ENCODE peak calls at places on chromosomes 16 and 17, in four cellular contexts. One of them, this sample, is unnamed. For H3K4me1, the result is how much of the 10 kb centered on the place peaks cover.

GRCh38 chr17:80999224-81000088 is 7.8 kb downstream of the CHMP6 start:
- DNase-seq in pancreas: no peak
- DNase-seq in OCI-LY7: no peak
- DNase-seq in left lung: no peak
- DNase-seq in this sample: no peak

GRCh38 chr16:80656161-80656560 is 115.4 kb downstream of the DYNLRB2 start:
- DNase-seq in OCI-LY7: no peak
- DNase-seq in left lung: no peak
- DNase-seq in pancreas: no peak
- DNase-seq in this sample: no peak

GRCh38 chr16:78237856-78238255 is 138.4 kb downstream of the WWOX start:
- DNase-seq in OCI-LY7: no peak
- DNase-seq in left lung: no peak
- DNase-seq in pancreas: no peak
- DNase-seq in this sample: no peak

GRCh38 chr17:48070195-48070594 is 22.0 kb downstream of the NFE2L1 start:
- DNase-seq in OCI-LY7: no peak
- DNase-seq in left lung: no peak
- DNase-seq in pancreas: no peak
- DNase-seq in this sample: no peak

GRCh38 chr16:35146031-35146710 is 1686.8 kb downstream of the TP53TG3F start:
- DNase-seq in OCI-LY7: no peak
- DNase-seq in left lung: no peak
- DNase-seq in pancreas: peak
- DNase-seq in this sample: no peak

GRCh38 chr17:78924481-78925151 is 571 bp downstream of the TIMP2 start:
- DNase-seq in OCI-LY7: no peak
- DNase-seq in left lung: no peak
- DNase-seq in pancreas: peak
- DNase-seq in this sample: no peak

GRCh38 chr17:50364715-50365114 is 8.3 kb downstream of the MRPL27 start:
- DNase-seq in pancreas: no peak
- DNase-seq in left lung: peak
- DNase-seq in OCI-LY7: no peak
- DNase-seq in this sample: no peak

GRCh38 chr16:28188085-28188916 is 23.5 kb downstream of the XPO6 start:
- DNase-seq in pancreas: no peak
- DNase-seq in left lung: no peak
- DNase-seq in OCI-LY7: peak
- DNase-seq in this sample: no peak

GRCh38 chr16:57264950-57265371 is 19.5 kb downstream of the PLLP start:
- DNase-seq in left lung: peak
- DNase-seq in pancreas: peak
- DNase-seq in OCI-LY7: no peak
- DNase-seq in this sample: peak
- H3K4me1 ChIP-seq in left lung: under half
- H3K4me1 ChIP-seq in pancreas: half or more
- H3K4me1 ChIP-seq in OCI-LY7: under half
- H3K4me1 ChIP-seq in this sample: half or more

DNA sequence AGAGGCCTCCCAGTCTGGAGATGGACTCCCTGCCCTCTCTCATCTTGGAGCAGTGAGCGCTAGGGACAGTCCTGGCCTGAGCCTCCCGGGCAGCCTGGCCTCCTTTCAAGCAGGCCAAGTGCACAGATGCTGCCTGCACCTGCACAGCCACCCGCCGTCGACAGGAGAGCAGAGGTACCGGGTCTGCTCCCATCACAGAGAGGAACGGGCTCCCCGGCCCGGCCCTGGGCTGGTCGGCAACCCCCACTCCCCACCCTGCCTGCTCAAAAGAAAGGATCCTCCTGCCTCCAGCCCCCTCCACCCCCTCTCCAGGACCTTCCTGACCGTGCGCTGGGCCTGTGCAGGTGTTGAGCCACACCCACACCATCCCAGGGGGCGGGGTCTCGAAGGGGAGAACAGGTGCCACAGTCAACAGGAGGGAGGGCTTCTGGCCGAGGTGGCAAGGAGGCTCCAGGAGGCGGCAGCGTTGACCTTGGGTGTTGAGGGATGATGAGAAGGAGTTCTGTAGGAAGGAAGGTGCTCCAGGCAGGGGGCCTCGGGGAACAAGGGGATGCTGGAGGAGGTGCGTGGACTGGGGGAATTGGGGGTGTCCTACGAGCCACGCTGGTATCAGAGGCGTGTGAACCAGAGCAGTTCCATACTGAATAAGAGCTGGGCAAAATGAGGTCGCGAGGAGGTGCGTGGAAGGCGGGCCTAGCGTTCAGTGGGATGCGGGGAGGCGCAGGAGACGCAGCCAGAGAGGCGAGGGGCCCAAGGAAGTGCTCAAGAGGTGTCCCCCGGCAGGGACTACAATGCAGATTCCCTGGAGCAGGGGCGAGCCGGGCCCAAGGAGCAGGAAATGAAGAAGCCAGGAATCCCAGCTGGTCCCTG is 967 bp upstream of the CDH15 start:
- DNase-seq in OCI-LY7: peak
- DNase-seq in left lung: peak
- DNase-seq in pancreas: peak
- DNase-seq in this sample: no peak
- H3K4me3 ChIP-seq in OCI-LY7: peak
- H3K4me3 ChIP-seq in left lung: peak
- H3K4me3 ChIP-seq in pancreas: peak
- H3K4me3 ChIP-seq in this sample: no peak

GRCh38 chr17:40113961-40114272 is 7.9 kb upstream of the MSL1 start:
- DNase-seq in pancreas: no peak
- DNase-seq in left lung: no peak
- DNase-seq in OCI-LY7: no peak
- DNase-seq in this sample: no peak
- H3K4me1 ChIP-seq in pancreas: half or more
- H3K4me1 ChIP-seq in left lung: under half
- H3K4me1 ChIP-seq in OCI-LY7: half or more
- H3K4me1 ChIP-seq in this sample: under half

DNA sequence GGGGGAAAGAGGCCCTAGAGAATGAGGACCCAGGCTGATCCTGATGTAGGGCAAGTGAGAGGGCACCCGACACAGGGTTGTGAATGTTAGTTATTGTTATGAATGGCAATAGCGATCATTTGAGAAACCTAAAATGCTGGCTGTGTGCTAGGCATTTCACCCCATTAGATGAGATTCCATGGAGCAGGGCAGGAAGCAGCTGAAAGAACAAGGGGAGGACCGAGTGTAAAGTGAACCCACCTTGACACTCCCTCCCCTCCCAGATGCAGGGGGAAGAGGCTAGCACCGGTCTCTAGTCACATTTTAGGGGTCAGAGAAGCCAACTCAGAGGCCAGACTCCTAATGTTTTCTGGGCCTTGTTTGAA is 553 bp upstream of the CORO6 start:
- DNase-seq in left lung: no peak
- DNase-seq in OCI-LY7: no peak
- DNase-seq in pancreas: no peak
- DNase-seq in this sample: no peak
- H3K4me3 ChIP-seq in left lung: peak
- H3K4me3 ChIP-seq in OCI-LY7: peak
- H3K4me3 ChIP-seq in pancreas: no peak
- H3K4me3 ChIP-seq in this sample: no peak

This sample was measured in RWPE2.